ENCODE peak calls at places on chromosomes 5 and 9, in four cellular contexts. F is non-pigmented ciliary epithelial cell, I is NCI-H146, T is tibial nerve. M is an unnamed sample.

GRCh38 chr9:91033802-91034201 is 232.2 kb downstream of the SYK start:
- DNase-seq in I (no peak), F (no peak), T (no peak), M (peak)

GRCh38 chr5:149782018-149782899 is 52.1 kb downstream of the PPARGC1B start:
- DNase-seq in T (no peak), F (no peak), I (no peak), M (no peak)

GRCh38 chr5:50799596-50799995 is 133.2 kb downstream of the PARP8 start:
- DNase-seq in I (no peak), T (no peak), F (no peak), M (no peak)

GRCh38 chr5:21143686-21144085 is 1155.7 kb upstream of the CDH18 start:
- DNase-seq in T (no peak), I (no peak), F (no peak), M (no peak)

GRCh38 chr9:16329699-16330113 is 540.8 kb downstream of the BNC2 start:
- DNase-seq in I (no peak), T (no peak), F (no peak), M (no peak)

GRCh38 chr9:126326228-126327015 is at the start of gene MVB12B:
- DNase-seq in I (peak), T (no peak), F (no peak), M (peak)

GRCh38 chr5:53616939-53617549 is 56.6 kb downstream of the NDUFS4 start:
- DNase-seq in T (no peak), I (no peak), F (no peak), M (no peak)

GRCh38 chr9:74132986-74133385 is 364.1 kb upstream of the RORB start:
- DNase-seq in F (no peak), T (no peak), I (no peak), M (no peak)

GRCh38 chr5:177421046-177421798 is 5.3 kb upstream of the GRK6 start:
- DNase-seq in F (no peak), I (no peak), T (no peak), M (no peak)